ENCODE peak calls at places on chromosome 21, in nine cellular contexts. K, Z, O, H, Q, R, S, C and T are unnamed samples.
A peak's percentile ranks its signal among the peaks of the same experiment; 100 is the strongest.

GRCh38 chr21:25254491-25255174 is 352.6 kb downstream of the MRPL39 start:
- DNase-seq in K (no peak), Z (no peak), O (no peak), H (no peak), Q (no peak), R (no peak), S (no peak), C (no peak), T (no peak)

GRCh38 chr21:37374026-37374425 is 7.5 kb downstream of the DYRK1A start:
- DNase-seq in K (no peak), Z (no peak), O (peak; percentile 78), H (peak; percentile 64), Q (no peak), R (no peak), S (no peak), C (peak; percentile 46), T (peak; percentile 55)

GRCh38 chr21:38376693-38377092 is 119.9 kb downstream of the KCNJ15 start:
- DNase-seq in K (no peak), Z (no peak), O (no peak), H (no peak), Q (no peak), R (no peak), S (no peak), C (no peak), T (no peak)

GRCh38 chr21:17472592-17473271 is 40.1 kb upstream of the CXADR start:
- DNase-seq in K (no peak), Z (no peak), O (no peak), H (no peak), Q (no peak), R (no peak), S (no peak), C (no peak), T (no peak)

GRCh38 chr21:24045775-24046215 is 1561.5 kb downstream of the MRPL39 start:
- DNase-seq in K (no peak), Z (peak; percentile 2), O (no peak), H (peak; percentile 94), Q (peak; percentile 50), R (peak; percentile 3), S (peak; percentile 82), C (peak; percentile 16), T (peak; percentile 87)

GRCh38 chr21:37746849-37747248 is 169.4 kb downstream of the KCNJ6 start:
- DNase-seq in K (no peak), Z (no peak), O (no peak), H (no peak), Q (no peak), R (no peak), S (no peak), C (no peak), T (no peak)

GRCh38 chr21:24428539-24429186 is 1178.6 kb downstream of the MRPL39 start:
- DNase-seq in K (no peak), Z (no peak), O (no peak), H (no peak), Q (peak; percentile 28), R (no peak), S (peak; percentile 62), C (no peak), T (no peak)

GRCh38 chr21:42161957-42162681 is 56.8 kb upstream of the ABCG1 start:
- DNase-seq in K (no peak), Z (no peak), O (peak; percentile 16), H (no peak), Q (no peak), R (no peak), S (no peak), C (no peak), T (no peak)

GRCh38 chr21:38037416-38037815 is 121.2 kb upstream of the KCNJ6 start:
- DNase-seq in K (no peak), Z (no peak), O (peak; percentile 35), H (no peak), Q (no peak), R (no peak), S (no peak), C (peak; percentile 52), T (peak; percentile 80)